ENCODE peak calls at places on chromosomes 7 and 10, in four cellular contexts. J is HCT116, R is transverse colon, Q is prostate gland. F is an unnamed sample.

GRCh38 chr7:80656029-80656428 is 17.6 kb downstream of the CD36 start:
- DNase-seq in J (no peak), R (no peak), Q (no peak), F (no peak)

GRCh38 chr7:90669492-90669891 is 73.4 kb downstream of the CDK14 start:
- DNase-seq in J (no peak), R (no peak), Q (no peak), F (no peak)

GRCh38 chr10:3926675-3927525 is 141.9 kb upstream of the KLF6 start:
- DNase-seq in J (no peak), R (no peak), Q (no peak), F (no peak)

GRCh38 chr10:117942261-117942660 is 104.5 kb downstream of the RAB11FIP2 start:
- DNase-seq in J (no peak), R (no peak), Q (no peak), F (no peak)

GRCh38 chr7:142445019-142445686 is 187.3 kb upstream of the PRSS58 start:
- DNase-seq in J (peak), R (no peak), Q (no peak), F (no peak)

GRCh38 chr10:70576803-70577517 is 25.6 kb downstream of the PRF1 start:
- DNase-seq in J (no peak), R (no peak), Q (no peak), F (no peak)

GRCh38 chr7:74289018-74289659 is at the start of gene CLIP2:
- DNase-seq in J (peak), R (peak), Q (peak), F (no peak)

GRCh38 chr7:73894851-73895441 is 34.0 kb downstream of the TMEM270 start:
- DNase-seq in J (no peak), R (peak), Q (no peak), F (no peak)

GRCh38 chr7:11768263-11768662 is 63.7 kb downstream of the THSD7A start:
- DNase-seq in J (no peak), R (no peak), Q (no peak), F (no peak)

GRCh38 chr10:32189400-32190084 is 133.3 kb upstream of the KIF5B start:
- DNase-seq in J (peak), R (no peak), Q (no peak), F (no peak)

GRCh38 chr7:42080831-42081230 is 156.2 kb downstream of the GLI3 start:
- DNase-seq in J (no peak), R (no peak), Q (no peak), F (no peak)

GRCh38 chr7:56033671-56034432 is 17.4 kb downstream of the PSPH start:
- DNase-seq in J (peak), R (peak), Q (peak), F (no peak)
- TF ChIP-seq POLR2AphosphoS5 in J (peak), R (no peak), Q (no peak), F (peak)

GRCh38 chr10:133235891-133236321 is 1.7 kb upstream of the VENTX start:
- DNase-seq in J (no peak), R (no peak), Q (no peak), F (no peak)

GRCh38 chr10:133235265-133235664 is 2.4 kb upstream of the VENTX start:
- DNase-seq in J (no peak), R (no peak), Q (no peak), F (no peak)

GRCh38 chr10:133238066-133238804 is 580 bp downstream of the VENTX start:
- DNase-seq in J (no peak), R (no peak), Q (no peak), F (no peak)

GRCh38 chr10:133237241-133238065 is at the start of gene VENTX:
- DNase-seq in J (no peak), R (no peak), Q (no peak), F (no peak)

GRCh38 chr10:133236411-133237240 is 1.0 kb upstream of the VENTX start:
- DNase-seq in J (no peak), R (no peak), Q (no peak), F (no peak)
- H3K4me3 ChIP-seq in J (no peak), R (peak), Q (peak), F (no peak)

DNA sequence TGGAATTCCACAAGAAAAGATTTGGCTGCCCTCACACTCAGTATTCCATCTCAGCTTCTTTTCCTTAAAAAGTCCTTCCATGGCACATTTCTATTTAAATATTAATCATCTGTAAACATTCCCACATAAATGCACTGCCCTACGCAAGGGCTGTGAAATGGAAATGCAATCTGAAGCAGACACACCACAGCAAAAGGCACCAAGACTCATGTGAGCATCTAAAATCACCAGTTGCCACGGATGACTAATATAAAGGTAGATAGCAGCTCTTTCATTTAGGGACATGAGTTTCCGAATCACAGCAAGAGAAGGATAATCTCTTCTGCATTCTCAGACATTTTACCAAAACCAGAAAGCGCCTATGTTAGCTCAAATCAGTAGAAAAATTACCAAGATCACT is 31.6 kb downstream of the COA1 start:
- DNase-seq in J (no peak), R (no peak), Q (no peak), F (no peak)
- TF ChIP-seq POLR2AphosphoS5 in J (no peak), R (no peak), Q (no peak), F (no peak)

GRCh38 chr10:114635101-114635500 is 23.0 kb downstream of the ABLIM1 start:
- DNase-seq in J (no peak), R (no peak), Q (no peak), F (no peak)
- H3K4me3 ChIP-seq in J (no peak), R (no peak), Q (no peak), F (peak)

GRCh38 chr7:151018421-151019129 is 5.7 kb downstream of the ATG9B start:
- DNase-seq in J (no peak), R (no peak), Q (no peak), F (no peak)
- TF ChIP-seq POLR2AphosphoS5 in J (no peak), R (no peak), Q (no peak), F (no peak)

GRCh38 chr7:47327306-47327697 is 254.6 kb downstream of the TNS3 start:
- DNase-seq in J (no peak), R (no peak), Q (no peak), F (no peak)
- H3K4me3 ChIP-seq in J (no peak), R (peak), Q (no peak), F (no peak)

GRCh38 chr10:126458453-126458852 is 70.2 kb upstream of the ADAM12 start:
- DNase-seq in J (no peak), R (no peak), Q (no peak), F (no peak)
- TF ChIP-seq POLR2AphosphoS5 in J (no peak), R (no peak), Q (no peak), F (no peak)

GRCh38 chr7:27897441-27897847 is 157.5 kb downstream of the TAX1BP1 start:
- DNase-seq in J (no peak), R (no peak), Q (no peak), F (no peak)
- H3K4me3 ChIP-seq in J (no peak), R (no peak), Q (no peak), F (no peak)

GRCh38 chr7:79452495-79453265 is 787 bp downstream of the MAGI2 start:
- DNase-seq in J (no peak), R (no peak), Q (peak), F (no peak)
- TF ChIP-seq POLR2AphosphoS5 in J (no peak), R (no peak), Q (no peak), F (no peak)

F was measured in SK-N-MC.